ENCODE peak calls at places on chromosomes 13 and 19, in nine cellular contexts. One of them, this sample, is unnamed.

GRCh38 chr19:9913237-9914000 is 22.9 kb downstream of the OLFM2 start:
- DNase-seq in germinal center: no peak
- DNase-seq in mesendoderm: no peak
- DNase-seq in left colon: no peak
- DNase-seq in left cardiac atrium: peak
- DNase-seq in smooth muscle cell of the brain vasculature: no peak
- DNase-seq in NCI-H446 treated with DMSO at 0.1 percent for 48 hours: no peak
- DNase-seq in activated naive CD4-positive, alpha-beta T cell: no peak
- DNase-seq in A172: no peak
- DNase-seq in this sample: no peak

GRCh38 chr19:14381689-14382474 is 638 bp downstream of the ADGRE5 start:
- DNase-seq in left colon: peak
- DNase-seq in A172: peak
- DNase-seq in activated naive CD4-positive, alpha-beta T cell: peak
- DNase-seq in germinal center: peak
- DNase-seq in left cardiac atrium: peak
- DNase-seq in NCI-H446 treated with DMSO at 0.1 percent for 48 hours: no peak
- DNase-seq in smooth muscle cell of the brain vasculature: no peak
- DNase-seq in mesendoderm: peak
- DNase-seq in this sample: no peak

GRCh38 chr13:85828094-85828684 is 29.0 kb upstream of the SLITRK6 start:
- DNase-seq in germinal center: peak
- DNase-seq in left cardiac atrium: no peak
- DNase-seq in mesendoderm: peak
- DNase-seq in smooth muscle cell of the brain vasculature: peak
- DNase-seq in left colon: no peak
- DNase-seq in A172: no peak
- DNase-seq in activated naive CD4-positive, alpha-beta T cell: no peak
- DNase-seq in NCI-H446 treated with DMSO at 0.1 percent for 48 hours: no peak
- DNase-seq in this sample: no peak

GRCh38 chr13:109787135-109787954 is 962 bp upstream of the IRS2 start:
- DNase-seq in left cardiac atrium: peak
- DNase-seq in A172: peak
- DNase-seq in activated naive CD4-positive, alpha-beta T cell: no peak
- DNase-seq in germinal center: peak
- DNase-seq in mesendoderm: peak
- DNase-seq in smooth muscle cell of the brain vasculature: no peak
- DNase-seq in NCI-H446 treated with DMSO at 0.1 percent for 48 hours: no peak
- DNase-seq in left colon: no peak
- DNase-seq in this sample: no peak

GRCh38 chr13:75650991-75651390 is 14.9 kb downstream of the LMO7 start:
- DNase-seq in germinal center: no peak
- DNase-seq in activated naive CD4-positive, alpha-beta T cell: no peak
- DNase-seq in mesendoderm: no peak
- DNase-seq in left cardiac atrium: no peak
- DNase-seq in smooth muscle cell of the brain vasculature: no peak
- DNase-seq in NCI-H446 treated with DMSO at 0.1 percent for 48 hours: no peak
- DNase-seq in A172: no peak
- DNase-seq in left colon: no peak
- DNase-seq in this sample: no peak

GRCh38 chr19:30302076-30302475 is 70.1 kb upstream of the ZNF536 start:
- DNase-seq in mesendoderm: no peak
- DNase-seq in left colon: no peak
- DNase-seq in A172: no peak
- DNase-seq in NCI-H446 treated with DMSO at 0.1 percent for 48 hours: no peak
- DNase-seq in left cardiac atrium: no peak
- DNase-seq in activated naive CD4-positive, alpha-beta T cell: no peak
- DNase-seq in smooth muscle cell of the brain vasculature: no peak
- DNase-seq in germinal center: no peak
- DNase-seq in this sample: no peak

GRCh38 chr13:46629811-46630413 is 76.9 kb downstream of the LRCH1 start:
- DNase-seq in smooth muscle cell of the brain vasculature: no peak
- DNase-seq in NCI-H446 treated with DMSO at 0.1 percent for 48 hours: no peak
- DNase-seq in left cardiac atrium: no peak
- DNase-seq in left colon: no peak
- DNase-seq in germinal center: no peak
- DNase-seq in activated naive CD4-positive, alpha-beta T cell: no peak
- DNase-seq in mesendoderm: no peak
- DNase-seq in A172: no peak
- DNase-seq in this sample: no peak

GRCh38 chr19:51111606-51112005 is 3.4 kb upstream of the CTU1 start:
- DNase-seq in mesendoderm: peak
- DNase-seq in A172: no peak
- DNase-seq in left colon: no peak
- DNase-seq in activated naive CD4-positive, alpha-beta T cell: no peak
- DNase-seq in NCI-H446 treated with DMSO at 0.1 percent for 48 hours: no peak
- DNase-seq in smooth muscle cell of the brain vasculature: no peak
- DNase-seq in germinal center: no peak
- DNase-seq in left cardiac atrium: no peak
- DNase-seq in this sample: no peak

GRCh38 chr13:111664060-111664459 is 343.6 kb downstream of the TEX29 start:
- DNase-seq in smooth muscle cell of the brain vasculature: no peak
- DNase-seq in A172: no peak
- DNase-seq in NCI-H446 treated with DMSO at 0.1 percent for 48 hours: no peak
- DNase-seq in activated naive CD4-positive, alpha-beta T cell: no peak
- DNase-seq in left cardiac atrium: no peak
- DNase-seq in left colon: no peak
- DNase-seq in mesendoderm: no peak
- DNase-seq in germinal center: no peak
- DNase-seq in this sample: no peak

GRCh38 chr13:81987159-81987558 is 1646.2 kb upstream of the SPRY2 start:
- DNase-seq in smooth muscle cell of the brain vasculature: no peak
- DNase-seq in activated naive CD4-positive, alpha-beta T cell: no peak
- DNase-seq in A172: no peak
- DNase-seq in NCI-H446 treated with DMSO at 0.1 percent for 48 hours: no peak
- DNase-seq in left cardiac atrium: no peak
- DNase-seq in germinal center: no peak
- DNase-seq in left colon: no peak
- DNase-seq in mesendoderm: peak
- DNase-seq in this sample: no peak

GRCh38 chr19:54335164-54335563 is 3.8 kb downstream of the LILRA4 start:
- DNase-seq in NCI-H446 treated with DMSO at 0.1 percent for 48 hours: no peak
- DNase-seq in activated naive CD4-positive, alpha-beta T cell: no peak
- DNase-seq in mesendoderm: peak
- DNase-seq in A172: no peak
- DNase-seq in smooth muscle cell of the brain vasculature: no peak
- DNase-seq in germinal center: no peak
- DNase-seq in left cardiac atrium: no peak
- DNase-seq in left colon: no peak
- DNase-seq in this sample: no peak

This sample was measured in brain pericyte.